ENCODE peak calls at places on chromosome 15, in five cellular contexts. N, M, Q, I and X are unnamed samples.

GRCh38 chr15:64461577-64462162 is 1.3 kb downstream of the ZNF609 start:
- DNase-seq in N (peak), M (peak), Q (no peak), I (peak), X (no peak)

GRCh38 chr15:89444241-89444797 is 52.1 kb downstream of the RHCG start:
- DNase-seq in N (no peak), M (no peak), Q (no peak), I (no peak), X (no peak)

GRCh38 chr15:96328101-96328958 is 2.2 kb upstream of the NR2F2 start:
- DNase-seq in N (no peak), M (no peak), Q (no peak), I (no peak), X (no peak)

GRCh38 chr15:31230630-31231485 is 95.8 kb upstream of the KLF13 start:
- DNase-seq in N (no peak), M (no peak), Q (no peak), I (no peak), X (no peak)

GRCh38 chr15:39344662-39345141 is 236.2 kb upstream of the THBS1 start:
- DNase-seq in N (no peak), M (no peak), Q (no peak), I (no peak), X (no peak)

GRCh38 chr15:70867911-70868467 is 14.0 kb upstream of the LARP6 start:
- DNase-seq in N (no peak), M (peak), Q (peak), I (no peak), X (no peak)

GRCh38 chr15:31271224-31271635 is 55.4 kb upstream of the KLF13 start:
- DNase-seq in N (peak), M (no peak), Q (no peak), I (peak), X (no peak)

GRCh38 chr15:31265871-31266711 is 60.5 kb upstream of the KLF13 start:
- DNase-seq in N (peak), M (no peak), Q (no peak), I (peak), X (peak)

GRCh38 chr15:66251790-66252355 is 1.7 kb downstream of the MEGF11 start:
- DNase-seq in N (no peak), M (no peak), Q (no peak), I (no peak), X (no peak)

GRCh38 chr15:41566121-41566885 is 7.3 kb downstream of the TYRO3 start:
- DNase-seq in N (no peak), M (no peak), Q (no peak), I (no peak), X (no peak)

GRCh38 chr15:89406218-89406716 is 71.6 kb upstream of the POLG start:
- DNase-seq in N (no peak), M (no peak), Q (no peak), I (no peak), X (no peak)

GRCh38 chr15:91954211-91954804 is 100.8 kb downstream of the SLCO3A1 start:
- DNase-seq in N (no peak), M (no peak), Q (no peak), I (no peak), X (no peak)
- TF ChIP-seq CTCF in N (no peak), M (no peak), Q (no peak), I (no peak), X (no peak)

GRCh38 chr15:43826029-43826507 is 734 bp upstream of the WDR76 start:
- DNase-seq in N (no peak), M (no peak), Q (no peak), I (no peak), X (no peak)
- H3K4me3 ChIP-seq in N (peak), M (no peak), Q (peak), I (no peak), X (no peak)

GRCh38 chr15:82540055-82540983 is at the start of gene RPS17:
- DNase-seq in N (peak), M (peak), Q (peak), I (peak), X (peak)
- TF ChIP-seq POLR2A in N (peak), M (peak), Q (peak), I (peak), X (no peak)

GRCh38 chr15:80081390-80081789 is 21.9 kb downstream of the ZFAND6 start:
- DNase-seq in N (no peak), M (no peak), Q (no peak), I (no peak), X (no peak)

GRCh38 chr15:80090041-80090440 is 30.6 kb downstream of the ZFAND6 start:
- DNase-seq in N (no peak), M (no peak), Q (no peak), I (no peak), X (no peak)

GRCh38 chr15:80090879-80091503 is 31.5 kb downstream of the ZFAND6 start:
- DNase-seq in N (no peak), M (no peak), Q (no peak), I (no peak), X (no peak)

DNA sequence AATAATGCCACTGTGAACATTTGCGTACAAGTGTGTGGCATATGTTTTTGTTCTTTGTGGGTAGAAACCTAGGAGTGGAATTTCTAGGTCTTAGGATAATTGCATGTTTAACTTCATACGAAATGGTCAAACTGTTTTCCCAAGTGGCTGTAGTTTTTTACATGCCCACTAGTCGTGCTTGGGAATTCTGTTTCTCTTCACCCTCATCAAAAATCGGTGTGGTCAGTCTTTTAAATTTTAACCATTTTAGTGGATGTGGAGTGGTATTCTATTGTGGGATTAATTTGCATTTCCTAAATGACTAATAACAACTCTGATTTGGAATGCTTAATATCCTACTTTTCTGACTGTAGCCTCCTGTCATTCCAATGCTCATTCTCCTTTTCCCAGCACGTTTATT is 27.6 kb downstream of the ZFAND6 start:
- DNase-seq in N (no peak), M (no peak), Q (no peak), I (no peak), X (no peak)
- TF ChIP-seq CTCF in N (no peak), M (peak), Q (no peak), I (no peak), X (no peak)

GRCh38 chr15:68298336-68298735 is 20.8 kb downstream of the FEM1B start:
- DNase-seq in N (no peak), M (no peak), Q (no peak), I (no peak), X (no peak)
- H3K4me3 ChIP-seq in N (no peak), M (no peak), Q (no peak), I (no peak), X (no peak)

GRCh38 chr15:99104788-99105515 is at the start of gene SYNM:
- DNase-seq in N (peak), M (peak), Q (peak), I (peak), X (no peak)
- TF ChIP-seq POLR2A in N (no peak), M (peak), Q (no peak), I (peak), X (no peak)

DNA sequence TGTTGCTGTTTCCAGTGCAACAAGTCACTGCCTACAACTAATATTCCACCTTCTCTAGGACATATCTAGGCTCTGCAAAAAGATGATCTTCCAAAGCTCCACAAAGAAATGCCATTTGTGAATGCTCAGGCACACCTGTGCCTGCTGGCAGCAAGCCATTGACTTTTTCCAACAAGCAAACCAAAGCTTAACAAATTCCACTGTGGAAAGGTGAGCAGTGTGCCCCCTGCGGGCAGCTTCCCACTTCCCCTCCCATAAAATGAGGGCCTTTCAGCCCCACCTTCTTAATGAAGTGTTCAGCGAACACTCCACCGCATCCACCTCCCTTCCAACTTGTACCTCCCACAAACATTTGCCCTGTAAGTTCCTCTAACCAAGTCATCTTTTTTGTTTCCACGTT is 157.5 kb upstream of the SLC24A5 start:
- DNase-seq in N (no peak), M (no peak), Q (no peak), I (no peak), X (no peak)
- TF ChIP-seq CTCF in N (no peak), M (no peak), Q (no peak), I (no peak), X (no peak)

GRCh38 chr15:74122403-74123130 is 7.8 kb upstream of the ISLR2 start:
- DNase-seq in N (no peak), M (no peak), Q (no peak), I (no peak), X (no peak)

GRCh38 chr15:74123131-74123429 is 7.3 kb upstream of the ISLR2 start:
- DNase-seq in N (no peak), M (no peak), Q (no peak), I (no peak), X (no peak)

GRCh38 chr15:74121858-74122257 is 8.5 kb upstream of the ISLR2 start:
- DNase-seq in N (no peak), M (no peak), Q (no peak), I (no peak), X (no peak)

GRCh38 chr15:74124196-74124595 is 6.2 kb upstream of the ISLR2 start:
- DNase-seq in N (no peak), M (no peak), Q (no peak), I (no peak), X (no peak)

GRCh38 chr15:74123685-74124084 is 6.7 kb upstream of the ISLR2 start:
- DNase-seq in N (no peak), M (no peak), Q (no peak), I (no peak), X (no peak)
- H3K4me3 ChIP-seq in N (no peak), M (no peak), Q (no peak), I (no peak), X (no peak)